ENCODE peak calls at places on chromosomes 12 and 14, in nine cellular contexts. One of them, this sample, is unnamed.

GRCh38 chr14:49993565-49993964 is 100.7 kb downstream of the ARF6 start:
- DNase-seq in glomerular endothelial cell: no peak
- DNase-seq in stimulated activated CD4-positive, alpha-beta T cell treated with anti-CD3 and anti-CD28 coated beads, Interleukin-12 subunit alpha, Interleukin-12 subunit beta, amount 100 ng/mL, for 4 hours: no peak
- DNase-seq in HepG2: no peak
- DNase-seq in type B pancreatic cell: no peak
- DNase-seq in GM04503: no peak
- DNase-seq in lung microvascular endothelial cell: no peak
- DNase-seq in Kasumi-1: no peak
- DNase-seq in NCI-H1417 treated with DMSO at 0.1 percent for 48 hours: no peak
- DNase-seq in this sample: no peak

GRCh38 chr12:54750-55535 is 11.6 kb upstream of the IQSEC3 start:
- DNase-seq in GM04503: no peak
- DNase-seq in lung microvascular endothelial cell: no peak
- DNase-seq in type B pancreatic cell: peak
- DNase-seq in stimulated activated CD4-positive, alpha-beta T cell treated with anti-CD3 and anti-CD28 coated beads, Interleukin-12 subunit alpha, Interleukin-12 subunit beta, amount 100 ng/mL, for 4 hours: no peak
- DNase-seq in glomerular endothelial cell: no peak
- DNase-seq in Kasumi-1: no peak
- DNase-seq in HepG2: no peak
- DNase-seq in NCI-H1417 treated with DMSO at 0.1 percent for 48 hours: no peak
- DNase-seq in this sample: no peak

GRCh38 chr12:86727151-86727550 is 471.0 kb upstream of the MGAT4C start:
- DNase-seq in glomerular endothelial cell: peak
- DNase-seq in HepG2: no peak
- DNase-seq in type B pancreatic cell: no peak
- DNase-seq in NCI-H1417 treated with DMSO at 0.1 percent for 48 hours: peak
- DNase-seq in stimulated activated CD4-positive, alpha-beta T cell treated with anti-CD3 and anti-CD28 coated beads, Interleukin-12 subunit alpha, Interleukin-12 subunit beta, amount 100 ng/mL, for 4 hours: no peak
- DNase-seq in GM04503: no peak
- DNase-seq in Kasumi-1: no peak
- DNase-seq in lung microvascular endothelial cell: no peak
- DNase-seq in this sample: no peak

GRCh38 chr14:28661171-28661772 is 105.3 kb upstream of the FOXG1 start:
- DNase-seq in GM04503: peak
- DNase-seq in lung microvascular endothelial cell: no peak
- DNase-seq in glomerular endothelial cell: no peak
- DNase-seq in type B pancreatic cell: no peak
- DNase-seq in Kasumi-1: no peak
- DNase-seq in NCI-H1417 treated with DMSO at 0.1 percent for 48 hours: no peak
- DNase-seq in stimulated activated CD4-positive, alpha-beta T cell treated with anti-CD3 and anti-CD28 coated beads, Interleukin-12 subunit alpha, Interleukin-12 subunit beta, amount 100 ng/mL, for 4 hours: no peak
- DNase-seq in HepG2: peak
- DNase-seq in this sample: peak

GRCh38 chr14:62819931-62820330 is 225.3 kb downstream of the KCNH5 start:
- DNase-seq in type B pancreatic cell: no peak
- DNase-seq in HepG2: no peak
- DNase-seq in Kasumi-1: no peak
- DNase-seq in glomerular endothelial cell: no peak
- DNase-seq in GM04503: no peak
- DNase-seq in lung microvascular endothelial cell: no peak
- DNase-seq in stimulated activated CD4-positive, alpha-beta T cell treated with anti-CD3 and anti-CD28 coated beads, Interleukin-12 subunit alpha, Interleukin-12 subunit beta, amount 100 ng/mL, for 4 hours: no peak
- DNase-seq in NCI-H1417 treated with DMSO at 0.1 percent for 48 hours: no peak
- DNase-seq in this sample: no peak

GRCh38 chr14:101173698-101174521 is 270.4 kb upstream of the RTL1 start:
- DNase-seq in HepG2: no peak
- DNase-seq in stimulated activated CD4-positive, alpha-beta T cell treated with anti-CD3 and anti-CD28 coated beads, Interleukin-12 subunit alpha, Interleukin-12 subunit beta, amount 100 ng/mL, for 4 hours: no peak
- DNase-seq in GM04503: no peak
- DNase-seq in glomerular endothelial cell: no peak
- DNase-seq in Kasumi-1: no peak
- DNase-seq in NCI-H1417 treated with DMSO at 0.1 percent for 48 hours: no peak
- DNase-seq in lung microvascular endothelial cell: no peak
- DNase-seq in type B pancreatic cell: no peak
- DNase-seq in this sample: no peak

GRCh38 chr12:112750971-112751370 is 40.6 kb upstream of the RPH3A start:
- DNase-seq in lung microvascular endothelial cell: no peak
- DNase-seq in type B pancreatic cell: no peak
- DNase-seq in stimulated activated CD4-positive, alpha-beta T cell treated with anti-CD3 and anti-CD28 coated beads, Interleukin-12 subunit alpha, Interleukin-12 subunit beta, amount 100 ng/mL, for 4 hours: no peak
- DNase-seq in HepG2: no peak
- DNase-seq in NCI-H1417 treated with DMSO at 0.1 percent for 48 hours: no peak
- DNase-seq in GM04503: no peak
- DNase-seq in glomerular endothelial cell: no peak
- DNase-seq in Kasumi-1: no peak
- DNase-seq in this sample: no peak

GRCh38 chr14:23388996-23389395 is 12.2 kb downstream of the CMTM5 start:
- DNase-seq in GM04503: no peak
- DNase-seq in NCI-H1417 treated with DMSO at 0.1 percent for 48 hours: no peak
- DNase-seq in type B pancreatic cell: no peak
- DNase-seq in Kasumi-1: no peak
- DNase-seq in HepG2: no peak
- DNase-seq in glomerular endothelial cell: no peak
- DNase-seq in stimulated activated CD4-positive, alpha-beta T cell treated with anti-CD3 and anti-CD28 coated beads, Interleukin-12 subunit alpha, Interleukin-12 subunit beta, amount 100 ng/mL, for 4 hours: no peak
- DNase-seq in lung microvascular endothelial cell: no peak
- DNase-seq in this sample: no peak

GRCh38 chr14:65915125-65915524 is 502.6 kb downstream of the FUT8 start:
- DNase-seq in GM04503: no peak
- DNase-seq in lung microvascular endothelial cell: no peak
- DNase-seq in glomerular endothelial cell: no peak
- DNase-seq in stimulated activated CD4-positive, alpha-beta T cell treated with anti-CD3 and anti-CD28 coated beads, Interleukin-12 subunit alpha, Interleukin-12 subunit beta, amount 100 ng/mL, for 4 hours: no peak
- DNase-seq in type B pancreatic cell: no peak
- DNase-seq in NCI-H1417 treated with DMSO at 0.1 percent for 48 hours: no peak
- DNase-seq in HepG2: no peak
- DNase-seq in Kasumi-1: no peak
- DNase-seq in this sample: no peak

GRCh38 chr12:83559650-83560049 is 872.9 kb downstream of the TMTC2 start:
- DNase-seq in glomerular endothelial cell: no peak
- DNase-seq in lung microvascular endothelial cell: no peak
- DNase-seq in GM04503: no peak
- DNase-seq in NCI-H1417 treated with DMSO at 0.1 percent for 48 hours: no peak
- DNase-seq in HepG2: no peak
- DNase-seq in stimulated activated CD4-positive, alpha-beta T cell treated with anti-CD3 and anti-CD28 coated beads, Interleukin-12 subunit alpha, Interleukin-12 subunit beta, amount 100 ng/mL, for 4 hours: no peak
- DNase-seq in Kasumi-1: no peak
- DNase-seq in type B pancreatic cell: no peak
- DNase-seq in this sample: no peak

GRCh38 chr14:21647380-21647779 is 6.3 kb upstream of the OR4E2 start:
- DNase-seq in stimulated activated CD4-positive, alpha-beta T cell treated with anti-CD3 and anti-CD28 coated beads, Interleukin-12 subunit alpha, Interleukin-12 subunit beta, amount 100 ng/mL, for 4 hours: no peak
- DNase-seq in Kasumi-1: no peak
- DNase-seq in lung microvascular endothelial cell: no peak
- DNase-seq in HepG2: no peak
- DNase-seq in GM04503: no peak
- DNase-seq in glomerular endothelial cell: no peak
- DNase-seq in NCI-H1417 treated with DMSO at 0.1 percent for 48 hours: no peak
- DNase-seq in type B pancreatic cell: no peak
- DNase-seq in this sample: no peak

GRCh38 chr14:35258420-35258819 is 33.8 kb upstream of the PSMA6 start:
- DNase-seq in lung microvascular endothelial cell: no peak
- DNase-seq in NCI-H1417 treated with DMSO at 0.1 percent for 48 hours: no peak
- DNase-seq in Kasumi-1: no peak
- DNase-seq in HepG2: no peak
- DNase-seq in type B pancreatic cell: no peak
- DNase-seq in stimulated activated CD4-positive, alpha-beta T cell treated with anti-CD3 and anti-CD28 coated beads, Interleukin-12 subunit alpha, Interleukin-12 subunit beta, amount 100 ng/mL, for 4 hours: no peak
- DNase-seq in GM04503: no peak
- DNase-seq in glomerular endothelial cell: no peak
- DNase-seq in this sample: no peak

GRCh38 chr12:18750087-18750486 is 12.2 kb downstream of the CAPZA3 start:
- DNase-seq in lung microvascular endothelial cell: no peak
- DNase-seq in GM04503: peak
- DNase-seq in NCI-H1417 treated with DMSO at 0.1 percent for 48 hours: no peak
- DNase-seq in Kasumi-1: no peak
- DNase-seq in glomerular endothelial cell: no peak
- DNase-seq in type B pancreatic cell: no peak
- DNase-seq in stimulated activated CD4-positive, alpha-beta T cell treated with anti-CD3 and anti-CD28 coated beads, Interleukin-12 subunit alpha, Interleukin-12 subunit beta, amount 100 ng/mL, for 4 hours: no peak
- DNase-seq in HepG2: no peak
- DNase-seq in this sample: no peak

GRCh38 chr14:55744321-55744720 is 164.3 kb downstream of the KTN1 start:
- DNase-seq in glomerular endothelial cell: no peak
- DNase-seq in GM04503: no peak
- DNase-seq in NCI-H1417 treated with DMSO at 0.1 percent for 48 hours: no peak
- DNase-seq in lung microvascular endothelial cell: no peak
- DNase-seq in HepG2: no peak
- DNase-seq in type B pancreatic cell: no peak
- DNase-seq in Kasumi-1: no peak
- DNase-seq in stimulated activated CD4-positive, alpha-beta T cell treated with anti-CD3 and anti-CD28 coated beads, Interleukin-12 subunit alpha, Interleukin-12 subunit beta, amount 100 ng/mL, for 4 hours: no peak
- DNase-seq in this sample: no peak

GRCh38 chr12:31018106-31018890 is 55.4 kb upstream of the DDX11 start:
- DNase-seq in Kasumi-1: peak
- DNase-seq in HepG2: no peak
- DNase-seq in stimulated activated CD4-positive, alpha-beta T cell treated with anti-CD3 and anti-CD28 coated beads, Interleukin-12 subunit alpha, Interleukin-12 subunit beta, amount 100 ng/mL, for 4 hours: no peak
- DNase-seq in type B pancreatic cell: peak
- DNase-seq in GM04503: no peak
- DNase-seq in glomerular endothelial cell: no peak
- DNase-seq in NCI-H1417 treated with DMSO at 0.1 percent for 48 hours: no peak
- DNase-seq in lung microvascular endothelial cell: no peak
- DNase-seq in this sample: no peak

GRCh38 chr14:52076334-52076733 is 7.5 kb upstream of the NID2 start:
- DNase-seq in stimulated activated CD4-positive, alpha-beta T cell treated with anti-CD3 and anti-CD28 coated beads, Interleukin-12 subunit alpha, Interleukin-12 subunit beta, amount 100 ng/mL, for 4 hours: no peak
- DNase-seq in Kasumi-1: no peak
- DNase-seq in glomerular endothelial cell: no peak
- DNase-seq in GM04503: peak
- DNase-seq in type B pancreatic cell: no peak
- DNase-seq in NCI-H1417 treated with DMSO at 0.1 percent for 48 hours: no peak
- DNase-seq in HepG2: no peak
- DNase-seq in lung microvascular endothelial cell: peak
- DNase-seq in this sample: peak

GRCh38 chr12:115953450-115953849 is 324.0 kb downstream of the MED13L start:
- DNase-seq in glomerular endothelial cell: no peak
- DNase-seq in GM04503: no peak
- DNase-seq in type B pancreatic cell: no peak
- DNase-seq in lung microvascular endothelial cell: peak
- DNase-seq in stimulated activated CD4-positive, alpha-beta T cell treated with anti-CD3 and anti-CD28 coated beads, Interleukin-12 subunit alpha, Interleukin-12 subunit beta, amount 100 ng/mL, for 4 hours: no peak
- DNase-seq in HepG2: peak
- DNase-seq in Kasumi-1: no peak
- DNase-seq in NCI-H1417 treated with DMSO at 0.1 percent for 48 hours: no peak
- DNase-seq in this sample: no peak